ENCODE peak calls at places on chromosomes 4 and X, in nine cellular contexts. R, N, Y, P, T, E, V, L and D are unnamed samples.

GRCh38 chrX:46381630-46382029 is 163.6 kb downstream of the ZNF674 start:
- DNase-seq in R (no peak), N (no peak), Y (no peak), P (no peak), T (peak; percentile 44), E (peak; percentile 30), V (peak; percentile 32), L (no peak), D (peak; percentile 30)

GRCh38 chr4:114115526-114115925 is 136.1 kb upstream of the ARSJ start:
- DNase-seq in R (no peak), N (no peak), Y (no peak), P (no peak), T (no peak), E (no peak), V (no peak), L (no peak), D (no peak)

GRCh38 chr4:14566518-14566917 is 435.8 kb upstream of the CPEB2 start:
- DNase-seq in R (no peak), N (peak; percentile 48), Y (no peak), P (no peak), T (peak; percentile 58), E (no peak), V (peak; percentile 16), L (no peak), D (peak; percentile 50)

GRCh38 chrX:38099688-38100087 is 93.3 kb downstream of the SYTL5 start:
- DNase-seq in R (no peak), N (no peak), Y (no peak), P (no peak), T (no peak), E (no peak), V (no peak), L (no peak), D (no peak)

GRCh38 chr4:10164877-10165283 is 48.3 kb upstream of the WDR1 start:
- DNase-seq in R (no peak), N (no peak), Y (no peak), P (peak; percentile 44), T (peak; percentile 28), E (no peak), V (peak; percentile 77), L (peak; percentile 41), D (peak; percentile 42)

GRCh38 chr4:180106122-180106521 is 2137.1 kb upstream of the TENM3 start:
- DNase-seq in R (no peak), N (no peak), Y (no peak), P (no peak), T (no peak), E (no peak), V (no peak), L (no peak), D (no peak)

GRCh38 chr4:85681194-85681803 is 206.3 kb downstream of the ARHGAP24 start:
- DNase-seq in R (no peak), N (peak; percentile 95), Y (no peak), P (no peak), T (peak; percentile 75), E (no peak), V (peak; percentile 96), L (no peak), D (peak; percentile 97)

GRCh38 chr4:181566490-181566889 is 676.7 kb upstream of the TENM3 start:
- DNase-seq in R (no peak), N (peak; percentile 42), Y (no peak), P (no peak), T (peak; percentile 86), E (no peak), V (peak; percentile 34), L (no peak), D (no peak)

GRCh38 chrX:150688911-150689451 is 4.2 kb upstream of the MTMR1 start:
- DNase-seq in R (no peak), N (peak; percentile 78), Y (no peak), P (no peak), T (peak; percentile 88), E (no peak), V (peak; percentile 60), L (no peak), D (peak; percentile 91)

GRCh38 chrX:46929439-46930018 is 17.3 kb downstream of the JADE3 start:
- DNase-seq in R (no peak), N (no peak), Y (no peak), P (no peak), T (peak; percentile 46), E (no peak), V (peak; percentile 17), L (no peak), D (peak; percentile 11)

GRCh38 chr4:144788469-144788868 is 142.5 kb downstream of the HHIP start:
- DNase-seq in R (no peak), N (no peak), Y (no peak), P (no peak), T (no peak), E (no peak), V (no peak), L (no peak), D (no peak)

GRCh38 chr4:43990968-43991367 is 457.6 kb downstream of the KCTD8 start:
- DNase-seq in R (no peak), N (no peak), Y (no peak), P (no peak), T (no peak), E (no peak), V (no peak), L (no peak), D (no peak)

GRCh38 chr4:177974461-177974860 is 532.2 kb upstream of the AGA start:
- DNase-seq in R (no peak), N (no peak), Y (no peak), P (no peak), T (no peak), E (no peak), V (no peak), L (no peak), D (no peak)

GRCh38 chr4:178241601-178242118 is 799.4 kb upstream of the AGA start:
- DNase-seq in R (no peak), N (no peak), Y (no peak), P (no peak), T (no peak), E (no peak), V (no peak), L (no peak), D (no peak)

GRCh38 chr4:2177443-2178093 is 64.4 kb downstream of the HAUS3 start:
- DNase-seq in R (no peak), N (no peak), Y (no peak), P (no peak), T (peak; percentile 5), E (no peak), V (no peak), L (no peak), D (no peak)

GRCh38 chrX:41474726-41475100 is 27.6 kb downstream of the NYX start:
- DNase-seq in R (no peak), N (no peak), Y (no peak), P (no peak), T (no peak), E (no peak), V (no peak), L (no peak), D (no peak)

GRCh38 chr4:54658321-54659093 is 750 bp downstream of the KIT start:
- DNase-seq in R (no peak), N (no peak), Y (peak; percentile 22), P (peak; percentile 72), T (peak; percentile 57), E (peak; percentile 36), V (peak; percentile 43), L (peak; percentile 60), D (peak; percentile 59)

GRCh38 chr4:28287837-28288236 is 1427.2 kb downstream of the STIM2 start:
- DNase-seq in R (no peak), N (peak; percentile 95), Y (no peak), P (no peak), T (peak; percentile 89), E (no peak), V (peak; percentile 92), L (no peak), D (peak; percentile 15)

GRCh38 chrX:25810202-25810601 is 327.9 kb upstream of the MAGEB18 start:
- DNase-seq in R (no peak), N (peak; percentile 49), Y (no peak), P (no peak), T (no peak), E (no peak), V (peak; percentile 71), L (no peak), D (peak; percentile 47)

GRCh38 chr4:80521438-80521837 is 185.9 kb downstream of the CFAP299 start:
- DNase-seq in R (no peak), N (no peak), Y (no peak), P (no peak), T (no peak), E (no peak), V (no peak), L (no peak), D (no peak)

GRCh38 chr4:109764376-109764775 is 34.5 kb upstream of the PLA2G12A start:
- DNase-seq in R (no peak), N (no peak), Y (no peak), P (peak; percentile 45), T (no peak), E (no peak), V (peak; percentile 12), L (no peak), D (no peak)